ENCODE peak calls at places on chromosomes 3 and 15, in five cellular contexts. One of them, this sample, is unnamed.

GRCh38 chr3:6994081-6994668 is 133.3 kb downstream of the GRM7 start:
- DNase-seq in endodermal cell: no peak
- DNase-seq in activated CD8-positive, alpha-beta memory T cell treated with anti-CD3 and anti-CD28 coated beads for 48 hours: no peak
- DNase-seq in substantia nigra: no peak
- DNase-seq in suprapubic skin: no peak
- DNase-seq in this sample: no peak

GRCh38 chr3:15756505-15756904 is 41.3 kb downstream of the ANKRD28 start:
- DNase-seq in substantia nigra: no peak
- DNase-seq in endodermal cell: peak; percentile 51
- DNase-seq in activated CD8-positive, alpha-beta memory T cell treated with anti-CD3 and anti-CD28 coated beads for 48 hours: no peak
- DNase-seq in suprapubic skin: no peak
- DNase-seq in this sample: no peak

GRCh38 chr15:38853608-38854007 is 289.0 kb upstream of the RASGRP1 start:
- DNase-seq in suprapubic skin: no peak
- DNase-seq in endodermal cell: peak; percentile 92
- DNase-seq in substantia nigra: no peak
- DNase-seq in activated CD8-positive, alpha-beta memory T cell treated with anti-CD3 and anti-CD28 coated beads for 48 hours: no peak
- DNase-seq in this sample: no peak

GRCh38 chr3:120442975-120443517 is 7.7 kb downstream of the FSTL1 start:
- DNase-seq in suprapubic skin: no peak
- DNase-seq in endodermal cell: peak; percentile 62
- DNase-seq in substantia nigra: no peak
- DNase-seq in activated CD8-positive, alpha-beta memory T cell treated with anti-CD3 and anti-CD28 coated beads for 48 hours: no peak
- DNase-seq in this sample: no peak

GRCh38 chr15:85318048-85318731 is 62.2 kb upstream of the AKAP13 start:
- DNase-seq in suprapubic skin: no peak
- DNase-seq in endodermal cell: no peak
- DNase-seq in substantia nigra: no peak
- DNase-seq in activated CD8-positive, alpha-beta memory T cell treated with anti-CD3 and anti-CD28 coated beads for 48 hours: no peak
- DNase-seq in this sample: no peak

GRCh38 chr3:142213298-142213697 is 12.1 kb downstream of the GK5 start:
- DNase-seq in endodermal cell: no peak
- DNase-seq in suprapubic skin: no peak
- DNase-seq in activated CD8-positive, alpha-beta memory T cell treated with anti-CD3 and anti-CD28 coated beads for 48 hours: no peak
- DNase-seq in substantia nigra: no peak
- DNase-seq in this sample: no peak

GRCh38 chr3:185685231-185686035 is 99.3 kb downstream of the SENP2 start:
- DNase-seq in activated CD8-positive, alpha-beta memory T cell treated with anti-CD3 and anti-CD28 coated beads for 48 hours: no peak
- DNase-seq in substantia nigra: no peak
- DNase-seq in suprapubic skin: no peak
- DNase-seq in endodermal cell: no peak
- DNase-seq in this sample: no peak

GRCh38 chr15:50135123-50135541 is 16.1 kb upstream of the ATP8B4 start:
- DNase-seq in suprapubic skin: no peak
- DNase-seq in endodermal cell: no peak
- DNase-seq in substantia nigra: no peak
- DNase-seq in activated CD8-positive, alpha-beta memory T cell treated with anti-CD3 and anti-CD28 coated beads for 48 hours: no peak
- DNase-seq in this sample: no peak

GRCh38 chr15:91821458-91821857 is 32.0 kb upstream of the SLCO3A1 start:
- DNase-seq in endodermal cell: no peak
- DNase-seq in activated CD8-positive, alpha-beta memory T cell treated with anti-CD3 and anti-CD28 coated beads for 48 hours: no peak
- DNase-seq in suprapubic skin: no peak
- DNase-seq in substantia nigra: no peak
- DNase-seq in this sample: no peak

GRCh38 chr3:69444980-69445379 is 59.1 kb upstream of the FRMD4B start:
- DNase-seq in activated CD8-positive, alpha-beta memory T cell treated with anti-CD3 and anti-CD28 coated beads for 48 hours: no peak
- DNase-seq in substantia nigra: no peak
- DNase-seq in suprapubic skin: no peak
- DNase-seq in endodermal cell: no peak
- DNase-seq in this sample: no peak

GRCh38 chr3:157493627-157494550 is 9.3 kb downstream of the VEPH1 start:
- DNase-seq in substantia nigra: no peak
- DNase-seq in suprapubic skin: no peak
- DNase-seq in endodermal cell: no peak
- DNase-seq in activated CD8-positive, alpha-beta memory T cell treated with anti-CD3 and anti-CD28 coated beads for 48 hours: no peak
- DNase-seq in this sample: no peak

GRCh38 chr15:26045516-26045915 is 182.4 kb upstream of the ATP10A start:
- DNase-seq in suprapubic skin: no peak
- DNase-seq in substantia nigra: no peak
- DNase-seq in endodermal cell: no peak
- DNase-seq in activated CD8-positive, alpha-beta memory T cell treated with anti-CD3 and anti-CD28 coated beads for 48 hours: no peak
- DNase-seq in this sample: no peak

This sample was measured in type B pancreatic cell.